ENCODE peak calls at places on chromosomes 2 and 18, in ten cellular contexts. I, A, X, W, E, N, F, Z, K and C are unnamed samples.

GRCh38 chr2:503288-503999 is 173.8 kb downstream of the TMEM18 start:
- DNase-seq in I (no peak), A (no peak), X (no peak), W (no peak), E (no peak), N (no peak), F (no peak), Z (no peak), K (no peak), C (no peak)

GRCh38 chr2:118974103-118974911 is 32.3 kb downstream of the MARCO start:
- DNase-seq in I (no peak), A (no peak), X (no peak), W (no peak), E (no peak), N (peak; percentile 92), F (no peak), Z (no peak), K (no peak), C (peak; percentile 15)

GRCh38 chr2:161434127-161434526 is 18.0 kb downstream of the TBR1 start:
- DNase-seq in I (no peak), A (no peak), X (no peak), W (no peak), E (no peak), N (no peak), F (no peak), Z (no peak), K (no peak), C (no peak)

GRCh38 chr2:126658910-126659613 is 3.1 kb downstream of the GYPC start:
- DNase-seq in I (peak; percentile 78), A (peak; percentile 82), X (peak; percentile 37), W (no peak), E (no peak), N (no peak), F (peak; percentile 82), Z (no peak), K (no peak), C (peak; percentile 75)

GRCh38 chr2:240929364-240930095 is 23.4 kb downstream of the CROCC2 start:
- DNase-seq in I (peak; percentile 3), A (peak; percentile 13), X (no peak), W (peak; percentile 7), E (no peak), N (no peak), F (no peak), Z (no peak), K (no peak), C (no peak)

GRCh38 chr2:10410001-10410671 is 38.0 kb downstream of the ODC1 start:
- DNase-seq in I (peak; percentile 25), A (no peak), X (peak; percentile 44), W (no peak), E (no peak), N (no peak), F (no peak), Z (no peak), K (no peak), C (no peak)

GRCh38 chr2:43132523-43133301 is 93.7 kb downstream of the ZFP36L2 start:
- DNase-seq in I (no peak), A (peak; percentile 64), X (no peak), W (no peak), E (no peak), N (no peak), F (peak; percentile 65), Z (no peak), K (no peak), C (no peak)

GRCh38 chr2:29767606-29768335 is 153.6 kb downstream of the ALK start:
- DNase-seq in I (no peak), A (no peak), X (no peak), W (no peak), E (no peak), N (no peak), F (no peak), Z (no peak), K (no peak), C (no peak)

GRCh38 chr18:63293930-63294329 is 25.6 kb downstream of the BCL2 start:
- DNase-seq in I (no peak), A (no peak), X (no peak), W (no peak), E (no peak), N (no peak), F (no peak), Z (no peak), K (no peak), C (no peak)

GRCh38 chr2:23009545-23010149 is 375.3 kb upstream of the KLHL29 start:
- DNase-seq in I (peak; percentile 61), A (no peak), X (peak; percentile 1), W (no peak), E (no peak), N (no peak), F (no peak), Z (no peak), K (no peak), C (peak; percentile 54)

GRCh38 chr2:215604631-215605030 is 168.8 kb upstream of the FN1 start:
- DNase-seq in I (no peak), A (no peak), X (no peak), W (no peak), E (no peak), N (no peak), F (no peak), Z (no peak), K (no peak), C (no peak)

GRCh38 chr18:12246849-12247808 is 7.0 kb upstream of the CIDEA start:
- DNase-seq in I (no peak), A (no peak), X (no peak), W (no peak), E (no peak), N (peak; percentile 37), F (no peak), Z (no peak), K (no peak), C (peak; percentile 72)

GRCh38 chr18:80200171-80200931 is 47.0 kb downstream of the PARD6G start:
- DNase-seq in I (no peak), A (no peak), X (no peak), W (no peak), E (no peak), N (no peak), F (no peak), Z (no peak), K (no peak), C (peak; percentile 20)

GRCh38 chr2:118086024-118086633 is 2.1 kb upstream of the INSIG2 start:
- DNase-seq in I (no peak), A (no peak), X (no peak), W (no peak), E (no peak), N (no peak), F (no peak), Z (no peak), K (no peak), C (no peak)

GRCh38 chr2:145910416-145910815 is 1390.5 kb upstream of the ZEB2 start:
- DNase-seq in I (no peak), A (no peak), X (no peak), W (no peak), E (no peak), N (no peak), F (no peak), Z (no peak), K (no peak), C (no peak)

GRCh38 chr18:45962461-45962860 is 4.7 kb downstream of the EPG5 start:
- DNase-seq in I (no peak), A (peak; percentile 56), X (peak; percentile 70), W (peak; percentile 47), E (no peak), N (peak; percentile 56), F (peak; percentile 26), Z (peak; percentile 22), K (no peak), C (peak; percentile 91)